ENCODE peak calls at places on chromosomes 7 and 10, in nine cellular contexts. J, K, U, B, F, Y, R, L and Z are unnamed samples.

GRCh38 chr7:26343320-26343832 is 51.7 kb downstream of the SNX10 start:
- DNase-seq in J (no peak), K (no peak), U (no peak), B (no peak), F (no peak), Y (no peak), R (no peak), L (no peak), Z (no peak)

GRCh38 chr10:329361-330099 is 194.3 kb downstream of the ZMYND11 start:
- DNase-seq in J (peak), K (peak), U (peak), B (peak), F (peak), Y (no peak), R (peak), L (no peak), Z (peak)

GRCh38 chr7:84274029-84274638 is 79.5 kb upstream of the SEMA3A start:
- DNase-seq in J (no peak), K (no peak), U (no peak), B (no peak), F (no peak), Y (peak), R (no peak), L (no peak), Z (no peak)

GRCh38 chr7:27245798-27246691 is 3.4 kb downstream of the EVX1 start:
- DNase-seq in J (peak), K (no peak), U (peak), B (no peak), F (no peak), Y (peak), R (no peak), L (peak), Z (peak)

GRCh38 chr7:72504057-72504456 is 91.9 kb upstream of the CALN1 start:
- DNase-seq in J (no peak), K (no peak), U (no peak), B (no peak), F (no peak), Y (no peak), R (no peak), L (no peak), Z (no peak)

GRCh38 chr7:18151419-18151818 is 123.8 kb upstream of the PRPS1L1 start:
- DNase-seq in J (no peak), K (peak), U (no peak), B (no peak), F (no peak), Y (peak), R (peak), L (no peak), Z (no peak)

GRCh38 chr10:88853155-88853554 is 1.5 kb upstream of the ANKRD22 start:
- DNase-seq in J (no peak), K (no peak), U (no peak), B (no peak), F (no peak), Y (no peak), R (no peak), L (no peak), Z (no peak)

GRCh38 chr7:121344497-121344896 is 15.7 kb downstream of the WNT16 start:
- DNase-seq in J (no peak), K (no peak), U (no peak), B (no peak), F (no peak), Y (no peak), R (no peak), L (no peak), Z (no peak)

GRCh38 chr7:80542398-80542797 is 30.5 kb upstream of the GNAT3 start:
- DNase-seq in J (no peak), K (peak), U (no peak), B (no peak), F (no peak), Y (no peak), R (peak), L (no peak), Z (peak)